ENCODE peak calls at places on chromosomes 11 and 22, in five cellular contexts. O, E, J, P and U are unnamed samples.
A peak's percentile ranks its signal among the peaks of the same experiment; 100 is the strongest.

GRCh38 chr22:29351042-29351441 is 35.5 kb upstream of the RASL10A start:
- DNase-seq in P (no peak), E (no peak), J (peak; percentile 60), O (no peak), U (no peak)

GRCh38 chr11:132448334-132448995 is 1078.0 kb downstream of the NTM start:
- DNase-seq in O (no peak), P (no peak), E (peak; percentile 4), J (no peak), U (no peak)

GRCh38 chr22:21450858-21451331 is 16.3 kb upstream of the TMEM191C start:
- DNase-seq in J (peak; percentile 28), P (no peak), E (no peak), O (no peak), U (no peak)

GRCh38 chr11:121497176-121497995 is 44.6 kb upstream of the SORL1-AS1 start:
- DNase-seq in J (no peak), P (peak; percentile 89), E (no peak), O (no peak), U (no peak)

GRCh38 chr11:44556735-44557409 is 8.6 kb upstream of the CD82 start:
- DNase-seq in P (peak; percentile 74), O (peak; percentile 54), E (peak; percentile 68), J (peak; percentile 89), U (peak; percentile 35)

GRCh38 chr22:50276143-50276542 is 6.0 kb upstream of the MAPK11 start:
- DNase-seq in O (no peak), P (no peak), E (peak; percentile 56), J (peak; percentile 82), U (no peak)

GRCh38 chr11:10373929-10374328 is 69.1 kb downstream of the ADM start:
- DNase-seq in J (no peak), P (no peak), E (no peak), O (no peak), U (no peak)

GRCh38 chr22:23457586-23457985 is 122.5 kb downstream of the IGLL1 start:
- DNase-seq in J (no peak), P (no peak), O (no peak), E (peak; percentile 73), U (no peak)

GRCh38 chr11:10489444-10489785 is 34.4 kb downstream of the AMPD3 start:
- DNase-seq in E (no peak), J (peak; percentile 91), P (no peak), O (no peak), U (no peak)

GRCh38 chr22:42757475-42757874 is 36.8 kb upstream of the A4GALT start:
- DNase-seq in P (peak; percentile 55), O (no peak), J (no peak), E (no peak), U (no peak)

GRCh38 chr11:111733009-111733408 is 33.2 kb downstream of the PPP2R1B start:
- DNase-seq in E (no peak), O (no peak), P (no peak), J (no peak), U (no peak)

DNA sequence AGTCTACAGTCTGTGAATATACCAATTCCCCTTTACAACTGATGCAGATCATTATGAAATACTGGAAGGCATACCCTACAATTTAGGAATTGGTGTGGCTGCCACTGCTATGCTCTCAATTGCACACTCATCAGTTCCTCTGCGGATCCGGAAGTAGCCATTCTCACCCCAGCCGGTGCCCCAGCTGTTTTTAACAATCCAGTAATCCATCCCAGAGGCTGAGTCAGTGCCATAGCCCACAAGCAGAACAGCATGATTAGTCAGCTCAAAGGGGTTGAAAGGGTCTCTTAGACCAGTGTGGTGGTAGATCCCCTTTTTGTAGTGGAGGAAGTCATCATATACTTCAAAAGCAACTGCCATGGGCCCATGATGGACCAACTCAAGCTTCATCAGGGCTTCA is 43.6 kb downstream of the CTSC start:
- DNase-seq in J (no peak), O (no peak), P (no peak), E (no peak), U (no peak)
- H3K4me1 ChIP-seq in J (no peaks in the 10 kb centered on the region), O (peaks cover 5% of the 10 kb centered on the region), P (peaks cover 3% of the 10 kb centered on the region), E (no peaks in the 10 kb centered on the region), U (no peaks in the 10 kb centered on the region)

DNA sequence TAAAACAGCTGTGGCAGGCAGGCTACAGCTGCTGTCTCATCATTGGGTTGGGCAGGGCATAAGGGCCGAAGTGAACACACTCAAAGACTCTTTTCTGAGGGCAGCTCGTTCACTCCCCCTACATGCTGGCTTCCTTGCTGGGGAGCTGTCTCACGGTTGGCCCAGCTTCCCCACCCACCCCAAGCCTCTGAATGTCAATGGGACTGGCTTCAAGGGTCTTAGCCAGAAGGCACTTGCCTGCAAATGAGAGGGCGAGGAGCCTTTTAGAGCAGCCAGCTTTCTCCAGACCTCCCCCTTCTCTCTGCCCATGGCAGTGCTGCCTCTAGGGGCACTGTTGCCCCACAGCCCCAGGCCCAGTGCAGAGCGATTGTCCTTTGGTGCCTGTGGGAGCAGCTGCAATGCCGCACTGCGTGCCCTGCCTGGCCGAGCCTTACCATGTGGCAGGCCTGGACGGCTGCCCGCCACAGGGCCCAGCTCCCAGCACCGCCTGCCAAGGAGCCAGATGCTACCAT is 94.7 kb upstream of the RASSF10 start:
- DNase-seq in E (peak; percentile 39), P (peak; percentile 89), J (no peak), O (no peak), U (no peak)
- H3K27me3 ChIP-seq in E (peaks cover 14% of the 10 kb centered on the region), P (no peaks in the 10 kb centered on the region), J (no peaks in the 10 kb centered on the region), O (no peaks in the 10 kb centered on the region), U (no peaks in the 10 kb centered on the region)

DNA sequence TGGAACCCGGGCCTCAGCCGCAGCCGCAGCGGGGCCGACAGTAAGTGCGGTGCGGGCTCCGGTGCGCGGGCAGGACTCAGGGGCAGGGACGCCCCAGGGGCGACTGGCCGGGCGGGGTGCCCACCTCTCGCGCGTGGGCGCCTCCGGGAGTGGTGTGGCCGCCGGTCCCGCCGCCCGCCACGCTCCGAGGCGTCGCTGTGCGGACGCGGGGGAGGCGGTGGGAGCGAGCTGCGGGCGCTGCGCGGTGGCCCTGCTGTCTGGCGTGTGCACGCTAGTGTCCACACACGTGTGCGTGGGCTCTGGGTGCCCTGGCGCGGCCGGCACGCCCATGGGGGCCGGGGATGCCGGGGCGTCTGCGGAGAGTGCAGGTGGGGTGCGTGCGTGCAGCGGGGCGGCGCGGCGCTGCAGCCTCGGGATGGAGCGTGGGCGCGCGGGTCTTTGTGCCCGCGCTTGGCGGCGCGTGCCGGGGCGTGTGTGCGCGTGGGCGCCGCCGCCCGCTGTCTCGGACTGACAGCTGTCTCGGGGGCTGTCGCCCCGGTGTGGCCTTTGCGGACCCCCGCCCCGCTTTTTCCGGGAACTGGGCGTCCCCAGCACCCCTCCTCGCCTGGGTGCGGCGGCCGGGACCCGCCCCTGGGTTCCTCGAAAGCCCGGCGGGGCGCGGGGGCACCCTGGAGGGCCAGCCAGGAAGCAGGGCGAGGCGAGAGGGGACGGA is 800 bp downstream of the KCNK4 start:
- DNase-seq in P (no peak), J (no peak), O (no peak), E (no peak), U (no peak)
- H3K4me3 ChIP-seq in P (peak overlapping the region; percentile 44), J (peak overlapping the region; percentile 47), O (no peak overlapping the region), E (no peak overlapping the region), U (no peak overlapping the region)

GRCh38 chr11:45692808-45693453 is 27.5 kb upstream of the CHST1 start:
- DNase-seq in O (no peak), E (peak; percentile 45), J (no peak), P (no peak), U (no peak)
- H3K4me1 ChIP-seq in O (no peaks in the 10 kb centered on the region), E (peaks cover 52% of the 10 kb centered on the region), J (no peaks in the 10 kb centered on the region), P (peaks cover 19% of the 10 kb centered on the region), U (no peaks in the 10 kb centered on the region)